ENCODE peak calls at places on chromosome 14, in six cellular contexts. One of them, this sample, is unnamed.
A peak's percentile ranks its signal among the peaks of the same experiment; 100 is the strongest.

GRCh38 chr14:76617440-76617839 is 143.8 kb upstream of the VASH1 start:
- ATAC-seq in left lung: no peak
- ATAC-seq in foreskin keratinocyte: no peak
- ATAC-seq in natural killer cell: no peak
- ATAC-seq in stimulated activated naive CD8-positive, alpha-beta T cell treated with anti-CD3 and anti-CD28 coated beads, Interleukin-15, Interleukin-2, amounts not matched to agents 100 U/mL and 50 U/mL, for 24 hours: no peak
- ATAC-seq in upper lobe of left lung: no peak
- ATAC-seq in this sample: no peak

GRCh38 chr14:54728700-54729527 is 162.0 kb downstream of the SAMD4A start:
- ATAC-seq in left lung: no peak
- ATAC-seq in stimulated activated naive CD8-positive, alpha-beta T cell treated with anti-CD3 and anti-CD28 coated beads, Interleukin-15, Interleukin-2, amounts not matched to agents 100 U/mL and 50 U/mL, for 24 hours: no peak
- ATAC-seq in natural killer cell: no peak
- ATAC-seq in upper lobe of left lung: no peak
- ATAC-seq in foreskin keratinocyte: no peak
- ATAC-seq in this sample: no peak

GRCh38 chr14:100147181-100147631 is 12.2 kb downstream of the DEGS2 start:
- ATAC-seq in natural killer cell: peak; percentile 92
- ATAC-seq in stimulated activated naive CD8-positive, alpha-beta T cell treated with anti-CD3 and anti-CD28 coated beads, Interleukin-15, Interleukin-2, amounts not matched to agents 100 U/mL and 50 U/mL, for 24 hours: peak; percentile 50
- ATAC-seq in foreskin keratinocyte: no peak
- ATAC-seq in upper lobe of left lung: peak; percentile 12
- ATAC-seq in left lung: no peak
- ATAC-seq in this sample: no peak

GRCh38 chr14:69335421-69335820 is 62.7 kb downstream of the ERH start:
- ATAC-seq in upper lobe of left lung: no peak
- ATAC-seq in stimulated activated naive CD8-positive, alpha-beta T cell treated with anti-CD3 and anti-CD28 coated beads, Interleukin-15, Interleukin-2, amounts not matched to agents 100 U/mL and 50 U/mL, for 24 hours: no peak
- ATAC-seq in natural killer cell: no peak
- ATAC-seq in left lung: no peak
- ATAC-seq in foreskin keratinocyte: peak; percentile 31
- ATAC-seq in this sample: no peak

GRCh38 chr14:91170504-91171121 is 56.7 kb downstream of the DGLUCY start:
- ATAC-seq in stimulated activated naive CD8-positive, alpha-beta T cell treated with anti-CD3 and anti-CD28 coated beads, Interleukin-15, Interleukin-2, amounts not matched to agents 100 U/mL and 50 U/mL, for 24 hours: no peak
- ATAC-seq in left lung: no peak
- ATAC-seq in natural killer cell: no peak
- ATAC-seq in upper lobe of left lung: peak; percentile 5
- ATAC-seq in foreskin keratinocyte: no peak
- ATAC-seq in this sample: peak; percentile 46

GRCh38 chr14:92314182-92314581 is 8.8 kb upstream of the SLC24A4 start:
- ATAC-seq in left lung: no peak
- ATAC-seq in upper lobe of left lung: no peak
- ATAC-seq in stimulated activated naive CD8-positive, alpha-beta T cell treated with anti-CD3 and anti-CD28 coated beads, Interleukin-15, Interleukin-2, amounts not matched to agents 100 U/mL and 50 U/mL, for 24 hours: no peak
- ATAC-seq in foreskin keratinocyte: no peak
- ATAC-seq in natural killer cell: no peak
- ATAC-seq in this sample: no peak

GRCh38 chr14:76729195-76729594 is 32.1 kb upstream of the VASH1 start:
- ATAC-seq in upper lobe of left lung: no peak
- ATAC-seq in foreskin keratinocyte: no peak
- ATAC-seq in natural killer cell: no peak
- ATAC-seq in left lung: no peak
- ATAC-seq in stimulated activated naive CD8-positive, alpha-beta T cell treated with anti-CD3 and anti-CD28 coated beads, Interleukin-15, Interleukin-2, amounts not matched to agents 100 U/mL and 50 U/mL, for 24 hours: no peak
- ATAC-seq in this sample: no peak

GRCh38 chr14:56555921-56556570 is 23.6 kb upstream of the TMEM260 start:
- ATAC-seq in natural killer cell: no peak
- ATAC-seq in upper lobe of left lung: no peak
- ATAC-seq in stimulated activated naive CD8-positive, alpha-beta T cell treated with anti-CD3 and anti-CD28 coated beads, Interleukin-15, Interleukin-2, amounts not matched to agents 100 U/mL and 50 U/mL, for 24 hours: no peak
- ATAC-seq in foreskin keratinocyte: peak; percentile 57
- ATAC-seq in left lung: peak; percentile 97
- ATAC-seq in this sample: peak; percentile 82

GRCh38 chr14:101058571-101058970 is 155.0 kb upstream of the RTL1 start:
- ATAC-seq in upper lobe of left lung: no peak
- ATAC-seq in natural killer cell: no peak
- ATAC-seq in foreskin keratinocyte: peak; percentile 62
- ATAC-seq in stimulated activated naive CD8-positive, alpha-beta T cell treated with anti-CD3 and anti-CD28 coated beads, Interleukin-15, Interleukin-2, amounts not matched to agents 100 U/mL and 50 U/mL, for 24 hours: no peak
- ATAC-seq in left lung: no peak
- ATAC-seq in this sample: no peak

GRCh38 chr14:63243646-63244045 is 39.4 kb downstream of the RHOJ start:
- ATAC-seq in left lung: no peak
- ATAC-seq in upper lobe of left lung: no peak
- ATAC-seq in foreskin keratinocyte: no peak
- ATAC-seq in natural killer cell: no peak
- ATAC-seq in stimulated activated naive CD8-positive, alpha-beta T cell treated with anti-CD3 and anti-CD28 coated beads, Interleukin-15, Interleukin-2, amounts not matched to agents 100 U/mL and 50 U/mL, for 24 hours: no peak
- ATAC-seq in this sample: no peak

GRCh38 chr14:98062083-98062482 is 1209.9 kb downstream of the BCL11B start:
- ATAC-seq in natural killer cell: no peak
- ATAC-seq in upper lobe of left lung: no peak
- ATAC-seq in left lung: peak; percentile 17
- ATAC-seq in foreskin keratinocyte: no peak
- ATAC-seq in stimulated activated naive CD8-positive, alpha-beta T cell treated with anti-CD3 and anti-CD28 coated beads, Interleukin-15, Interleukin-2, amounts not matched to agents 100 U/mL and 50 U/mL, for 24 hours: no peak
- ATAC-seq in this sample: no peak

GRCh38 chr14:66152269-66152668 is 333.9 kb upstream of the CCDC196 start:
- ATAC-seq in left lung: no peak
- ATAC-seq in foreskin keratinocyte: no peak
- ATAC-seq in stimulated activated naive CD8-positive, alpha-beta T cell treated with anti-CD3 and anti-CD28 coated beads, Interleukin-15, Interleukin-2, amounts not matched to agents 100 U/mL and 50 U/mL, for 24 hours: no peak
- ATAC-seq in upper lobe of left lung: peak; percentile 6
- ATAC-seq in natural killer cell: no peak
- ATAC-seq in this sample: no peak

GRCh38 chr14:39267592-39268112 is 33.9 kb downstream of the MIA2 start:
- ATAC-seq in stimulated activated naive CD8-positive, alpha-beta T cell treated with anti-CD3 and anti-CD28 coated beads, Interleukin-15, Interleukin-2, amounts not matched to agents 100 U/mL and 50 U/mL, for 24 hours: no peak
- ATAC-seq in natural killer cell: no peak
- ATAC-seq in upper lobe of left lung: no peak
- ATAC-seq in foreskin keratinocyte: peak; percentile 22
- ATAC-seq in left lung: peak; percentile 7
- ATAC-seq in this sample: no peak

GRCh38 chr14:48771717-48772116 is 814.5 kb downstream of the RPS29 start:
- ATAC-seq in foreskin keratinocyte: no peak
- ATAC-seq in left lung: peak; percentile 73
- ATAC-seq in upper lobe of left lung: no peak
- ATAC-seq in natural killer cell: no peak
- ATAC-seq in stimulated activated naive CD8-positive, alpha-beta T cell treated with anti-CD3 and anti-CD28 coated beads, Interleukin-15, Interleukin-2, amounts not matched to agents 100 U/mL and 50 U/mL, for 24 hours: no peak
- ATAC-seq in this sample: peak; percentile 22

GRCh38 chr14:50531595-50532501 is 521 bp downstream of the MAP4K5 start:
- ATAC-seq in upper lobe of left lung: peak; percentile 69
- ATAC-seq in foreskin keratinocyte: peak; percentile 49
- ATAC-seq in stimulated activated naive CD8-positive, alpha-beta T cell treated with anti-CD3 and anti-CD28 coated beads, Interleukin-15, Interleukin-2, amounts not matched to agents 100 U/mL and 50 U/mL, for 24 hours: peak; percentile 2
- ATAC-seq in natural killer cell: peak; percentile 7
- ATAC-seq in left lung: peak; percentile 49
- ATAC-seq in this sample: peak; percentile 39

GRCh38 chr14:99181246-99181645 is 90.8 kb downstream of the BCL11B start:
- ATAC-seq in foreskin keratinocyte: no peak
- ATAC-seq in upper lobe of left lung: no peak
- ATAC-seq in natural killer cell: no peak
- ATAC-seq in stimulated activated naive CD8-positive, alpha-beta T cell treated with anti-CD3 and anti-CD28 coated beads, Interleukin-15, Interleukin-2, amounts not matched to agents 100 U/mL and 50 U/mL, for 24 hours: peak; percentile 28
- ATAC-seq in left lung: no peak
- ATAC-seq in this sample: no peak

GRCh38 chr14:22448905-22449611 is 140.0 kb downstream of the DAD1 start:
- ATAC-seq in natural killer cell: peak; percentile 58
- ATAC-seq in foreskin keratinocyte: no peak
- ATAC-seq in left lung: peak; percentile 67
- ATAC-seq in stimulated activated naive CD8-positive, alpha-beta T cell treated with anti-CD3 and anti-CD28 coated beads, Interleukin-15, Interleukin-2, amounts not matched to agents 100 U/mL and 50 U/mL, for 24 hours: peak; percentile 52
- ATAC-seq in upper lobe of left lung: peak; percentile 65
- ATAC-seq in this sample: no peak

GRCh38 chr14:103109789-103110415 is 13.4 kb upstream of the TNFAIP2 start:
- ATAC-seq in natural killer cell: no peak
- ATAC-seq in left lung: peak; percentile 24
- ATAC-seq in upper lobe of left lung: peak; percentile 67
- ATAC-seq in stimulated activated naive CD8-positive, alpha-beta T cell treated with anti-CD3 and anti-CD28 coated beads, Interleukin-15, Interleukin-2, amounts not matched to agents 100 U/mL and 50 U/mL, for 24 hours: no peak
- ATAC-seq in foreskin keratinocyte: no peak
- ATAC-seq in this sample: peak; percentile 71

GRCh38 chr14:38207830-38208815 is at the start of gene SSTR1:
- ATAC-seq in stimulated activated naive CD8-positive, alpha-beta T cell treated with anti-CD3 and anti-CD28 coated beads, Interleukin-15, Interleukin-2, amounts not matched to agents 100 U/mL and 50 U/mL, for 24 hours: no peak
- ATAC-seq in upper lobe of left lung: peak; percentile 35
- ATAC-seq in foreskin keratinocyte: no peak
- ATAC-seq in left lung: peak; percentile 11
- ATAC-seq in natural killer cell: no peak
- ATAC-seq in this sample: no peak

GRCh38 chr14:68401855-68402254 is 391.0 kb downstream of the ZFP36L1 start:
- ATAC-seq in natural killer cell: peak; percentile 71
- ATAC-seq in stimulated activated naive CD8-positive, alpha-beta T cell treated with anti-CD3 and anti-CD28 coated beads, Interleukin-15, Interleukin-2, amounts not matched to agents 100 U/mL and 50 U/mL, for 24 hours: peak; percentile 39
- ATAC-seq in upper lobe of left lung: no peak
- ATAC-seq in left lung: no peak
- ATAC-seq in foreskin keratinocyte: no peak
- ATAC-seq in this sample: no peak

GRCh38 chr14:70881549-70882174 is 25.6 kb upstream of the PCNX1 start:
- ATAC-seq in natural killer cell: no peak
- ATAC-seq in stimulated activated naive CD8-positive, alpha-beta T cell treated with anti-CD3 and anti-CD28 coated beads, Interleukin-15, Interleukin-2, amounts not matched to agents 100 U/mL and 50 U/mL, for 24 hours: no peak
- ATAC-seq in upper lobe of left lung: peak; percentile 58
- ATAC-seq in foreskin keratinocyte: no peak
- ATAC-seq in left lung: peak; percentile 28
- ATAC-seq in this sample: no peak

GRCh38 chr14:21106506-21107359 is 5.9 kb downstream of the TMEM253 start:
- ATAC-seq in foreskin keratinocyte: peak; percentile 18
- ATAC-seq in stimulated activated naive CD8-positive, alpha-beta T cell treated with anti-CD3 and anti-CD28 coated beads, Interleukin-15, Interleukin-2, amounts not matched to agents 100 U/mL and 50 U/mL, for 24 hours: no peak
- ATAC-seq in left lung: peak; percentile 35
- ATAC-seq in natural killer cell: no peak
- ATAC-seq in upper lobe of left lung: peak; percentile 37
- ATAC-seq in this sample: peak; percentile 46

GRCh38 chr14:102749393-102749792 is 27.9 kb upstream of the TRAF3 start:
- ATAC-seq in stimulated activated naive CD8-positive, alpha-beta T cell treated with anti-CD3 and anti-CD28 coated beads, Interleukin-15, Interleukin-2, amounts not matched to agents 100 U/mL and 50 U/mL, for 24 hours: no peak
- ATAC-seq in foreskin keratinocyte: no peak
- ATAC-seq in left lung: no peak
- ATAC-seq in upper lobe of left lung: no peak
- ATAC-seq in natural killer cell: no peak
- ATAC-seq in this sample: no peak

GRCh38 chr14:64721899-64722298 is 17.7 kb downstream of the PLEKHG3 start:
- ATAC-seq in stimulated activated naive CD8-positive, alpha-beta T cell treated with anti-CD3 and anti-CD28 coated beads, Interleukin-15, Interleukin-2, amounts not matched to agents 100 U/mL and 50 U/mL, for 24 hours: no peak
- ATAC-seq in left lung: no peak
- ATAC-seq in foreskin keratinocyte: no peak
- ATAC-seq in natural killer cell: no peak
- ATAC-seq in upper lobe of left lung: no peak
- ATAC-seq in this sample: no peak

GRCh38 chr14:91817566-91818325 is 49.6 kb downstream of the TC2N start:
- ATAC-seq in left lung: no peak
- ATAC-seq in foreskin keratinocyte: no peak
- ATAC-seq in stimulated activated naive CD8-positive, alpha-beta T cell treated with anti-CD3 and anti-CD28 coated beads, Interleukin-15, Interleukin-2, amounts not matched to agents 100 U/mL and 50 U/mL, for 24 hours: peak; percentile 63
- ATAC-seq in natural killer cell: no peak
- ATAC-seq in upper lobe of left lung: no peak
- ATAC-seq in this sample: no peak

GRCh38 chr14:65141523-65141922 is 39.2 kb upstream of the MAX start:
- ATAC-seq in left lung: no peak
- ATAC-seq in natural killer cell: no peak
- ATAC-seq in stimulated activated naive CD8-positive, alpha-beta T cell treated with anti-CD3 and anti-CD28 coated beads, Interleukin-15, Interleukin-2, amounts not matched to agents 100 U/mL and 50 U/mL, for 24 hours: no peak
- ATAC-seq in upper lobe of left lung: no peak
- ATAC-seq in foreskin keratinocyte: no peak
- ATAC-seq in this sample: no peak

GRCh38 chr14:51884086-51884927 is 23.9 kb downstream of the GNG2 start:
- ATAC-seq in upper lobe of left lung: peak; percentile 80
- ATAC-seq in foreskin keratinocyte: no peak
- ATAC-seq in left lung: peak; percentile 75
- ATAC-seq in stimulated activated naive CD8-positive, alpha-beta T cell treated with anti-CD3 and anti-CD28 coated beads, Interleukin-15, Interleukin-2, amounts not matched to agents 100 U/mL and 50 U/mL, for 24 hours: peak; percentile 53
- ATAC-seq in natural killer cell: peak; percentile 75
- ATAC-seq in this sample: peak; percentile 91

GRCh38 chr14:22748691-22749090 is 17.8 kb upstream of the OXA1L start:
- ATAC-seq in stimulated activated naive CD8-positive, alpha-beta T cell treated with anti-CD3 and anti-CD28 coated beads, Interleukin-15, Interleukin-2, amounts not matched to agents 100 U/mL and 50 U/mL, for 24 hours: no peak
- ATAC-seq in natural killer cell: no peak
- ATAC-seq in foreskin keratinocyte: no peak
- ATAC-seq in upper lobe of left lung: peak; percentile 29
- ATAC-seq in left lung: no peak
- ATAC-seq in this sample: no peak

GRCh38 chr14:71592361-71592760 is 339.9 kb upstream of the RGS6 start:
- ATAC-seq in natural killer cell: no peak
- ATAC-seq in foreskin keratinocyte: peak; percentile 71
- ATAC-seq in upper lobe of left lung: no peak
- ATAC-seq in left lung: peak; percentile 85
- ATAC-seq in stimulated activated naive CD8-positive, alpha-beta T cell treated with anti-CD3 and anti-CD28 coated beads, Interleukin-15, Interleukin-2, amounts not matched to agents 100 U/mL and 50 U/mL, for 24 hours: no peak
- ATAC-seq in this sample: no peak

GRCh38 chr14:24246765-24247212 is 4.4 kb upstream of the TINF2 start:
- ATAC-seq in foreskin keratinocyte: no peak
- ATAC-seq in stimulated activated naive CD8-positive, alpha-beta T cell treated with anti-CD3 and anti-CD28 coated beads, Interleukin-15, Interleukin-2, amounts not matched to agents 100 U/mL and 50 U/mL, for 24 hours: peak; percentile 15
- ATAC-seq in natural killer cell: peak; percentile 13
- ATAC-seq in left lung: no peak
- ATAC-seq in upper lobe of left lung: no peak
- ATAC-seq in this sample: no peak

GRCh38 chr14:84937449-84937848 is 592.5 kb upstream of the FLRT2 start:
- ATAC-seq in natural killer cell: no peak
- ATAC-seq in stimulated activated naive CD8-positive, alpha-beta T cell treated with anti-CD3 and anti-CD28 coated beads, Interleukin-15, Interleukin-2, amounts not matched to agents 100 U/mL and 50 U/mL, for 24 hours: no peak
- ATAC-seq in foreskin keratinocyte: no peak
- ATAC-seq in upper lobe of left lung: no peak
- ATAC-seq in left lung: no peak
- ATAC-seq in this sample: no peak

GRCh38 chr14:63940387-63940786 is 87.6 kb downstream of the SYNE2 start:
- ATAC-seq in upper lobe of left lung: no peak
- ATAC-seq in left lung: no peak
- ATAC-seq in foreskin keratinocyte: no peak
- ATAC-seq in stimulated activated naive CD8-positive, alpha-beta T cell treated with anti-CD3 and anti-CD28 coated beads, Interleukin-15, Interleukin-2, amounts not matched to agents 100 U/mL and 50 U/mL, for 24 hours: peak; percentile 43
- ATAC-seq in natural killer cell: no peak
- ATAC-seq in this sample: no peak

GRCh38 chr14:44529026-44529425 is 21.9 kb upstream of the FSCB start:
- ATAC-seq in natural killer cell: no peak
- ATAC-seq in stimulated activated naive CD8-positive, alpha-beta T cell treated with anti-CD3 and anti-CD28 coated beads, Interleukin-15, Interleukin-2, amounts not matched to agents 100 U/mL and 50 U/mL, for 24 hours: no peak
- ATAC-seq in foreskin keratinocyte: no peak
- ATAC-seq in left lung: no peak
- ATAC-seq in upper lobe of left lung: no peak
- ATAC-seq in this sample: no peak

GRCh38 chr14:60242420-60242819 is 6.6 kb upstream of the PPM1A start:
- ATAC-seq in stimulated activated naive CD8-positive, alpha-beta T cell treated with anti-CD3 and anti-CD28 coated beads, Interleukin-15, Interleukin-2, amounts not matched to agents 100 U/mL and 50 U/mL, for 24 hours: peak; percentile 43
- ATAC-seq in upper lobe of left lung: no peak
- ATAC-seq in foreskin keratinocyte: no peak
- ATAC-seq in left lung: no peak
- ATAC-seq in natural killer cell: no peak
- ATAC-seq in this sample: no peak

GRCh38 chr14:53613404-53614253 is 343.0 kb downstream of the BMP4 start:
- ATAC-seq in foreskin keratinocyte: peak; percentile 28
- ATAC-seq in stimulated activated naive CD8-positive, alpha-beta T cell treated with anti-CD3 and anti-CD28 coated beads, Interleukin-15, Interleukin-2, amounts not matched to agents 100 U/mL and 50 U/mL, for 24 hours: peak; percentile 69
- ATAC-seq in upper lobe of left lung: no peak
- ATAC-seq in natural killer cell: no peak
- ATAC-seq in left lung: peak; percentile 67
- ATAC-seq in this sample: no peak

GRCh38 chr14:22668417-22668816 is 24.3 kb upstream of the OR6J1 start:
- ATAC-seq in left lung: no peak
- ATAC-seq in upper lobe of left lung: no peak
- ATAC-seq in natural killer cell: no peak
- ATAC-seq in stimulated activated naive CD8-positive, alpha-beta T cell treated with anti-CD3 and anti-CD28 coated beads, Interleukin-15, Interleukin-2, amounts not matched to agents 100 U/mL and 50 U/mL, for 24 hours: peak; percentile 67
- ATAC-seq in foreskin keratinocyte: no peak
- ATAC-seq in this sample: no peak

GRCh38 chr14:77208266-77208978 is 26.8 kb downstream of the TMEM63C start:
- ATAC-seq in upper lobe of left lung: peak; percentile 77
- ATAC-seq in stimulated activated naive CD8-positive, alpha-beta T cell treated with anti-CD3 and anti-CD28 coated beads, Interleukin-15, Interleukin-2, amounts not matched to agents 100 U/mL and 50 U/mL, for 24 hours: no peak
- ATAC-seq in foreskin keratinocyte: peak; percentile 45
- ATAC-seq in left lung: peak; percentile 85
- ATAC-seq in natural killer cell: peak; percentile 59
- ATAC-seq in this sample: peak; percentile 85

GRCh38 chr14:33730163-33730562 is 220.7 kb downstream of the EGLN3 start:
- ATAC-seq in stimulated activated naive CD8-positive, alpha-beta T cell treated with anti-CD3 and anti-CD28 coated beads, Interleukin-15, Interleukin-2, amounts not matched to agents 100 U/mL and 50 U/mL, for 24 hours: no peak
- ATAC-seq in upper lobe of left lung: no peak
- ATAC-seq in foreskin keratinocyte: no peak
- ATAC-seq in left lung: no peak
- ATAC-seq in natural killer cell: no peak
- ATAC-seq in this sample: no peak

GRCh38 chr14:53879022-53879686 is 77.5 kb downstream of the BMP4 start:
- ATAC-seq in foreskin keratinocyte: no peak
- ATAC-seq in left lung: no peak
- ATAC-seq in natural killer cell: no peak
- ATAC-seq in stimulated activated naive CD8-positive, alpha-beta T cell treated with anti-CD3 and anti-CD28 coated beads, Interleukin-15, Interleukin-2, amounts not matched to agents 100 U/mL and 50 U/mL, for 24 hours: no peak
- ATAC-seq in upper lobe of left lung: no peak
- ATAC-seq in this sample: no peak

GRCh38 chr14:24909523-24910302 is 140.2 kb downstream of the STXBP6 start:
- ATAC-seq in stimulated activated naive CD8-positive, alpha-beta T cell treated with anti-CD3 and anti-CD28 coated beads, Interleukin-15, Interleukin-2, amounts not matched to agents 100 U/mL and 50 U/mL, for 24 hours: no peak
- ATAC-seq in left lung: no peak
- ATAC-seq in foreskin keratinocyte: no peak
- ATAC-seq in natural killer cell: no peak
- ATAC-seq in upper lobe of left lung: no peak
- ATAC-seq in this sample: no peak